ENCODE peak calls at places on chromosome 7, in nine cellular contexts. M is colonic mucosa, O is uterus, P is thoracic aorta, W is psoas muscle, E is esophagus muscularis mucosa, I is tibial artery, G is heart left ventricle, U is upper lobe of left lung. H is an unnamed sample.

GRCh38 chr7:151727579-151728285 is 149.2 kb downstream of the PRKAG2 start:
- DNase-seq in M (peak; percentile 45), O (peak; percentile 94), P (peak; percentile 68), W (peak; percentile 85), E (peak; percentile 96), I (peak; percentile 89), G (peak; percentile 84), U (peak; percentile 88), H (peak; percentile 67)

GRCh38 chr7:139823855-139824670 is 5.0 kb upstream of the TBXAS1 start:
- DNase-seq in M (no peak), O (peak; percentile 44), P (no peak), W (no peak), E (peak; percentile 53), I (no peak), G (no peak), U (no peak), H (no peak)

GRCh38 chr7:128697301-128697905 is 25.3 kb downstream of the GARIN1A start:
- DNase-seq in M (peak; percentile 41), O (no peak), P (no peak), W (peak; percentile 56), E (no peak), I (no peak), G (peak; percentile 35), U (peak; percentile 82), H (peak; percentile 69)

GRCh38 chr7:12771378-12771877 is 84.0 kb downstream of the ARL4A start:
- DNase-seq in M (peak; percentile 64), O (peak; percentile 33), P (no peak), W (no peak), E (no peak), I (no peak), G (peak; percentile 61), U (no peak), H (no peak)

GRCh38 chr7:155810607-155811559 is 1.4 kb downstream of the SHH start:
- DNase-seq in M (no peak), O (no peak), P (no peak), W (no peak), E (no peak), I (no peak), G (peak; percentile 9), U (no peak), H (peak; percentile 44)

GRCh38 chr7:152663101-152663740 is 12.7 kb downstream of the XRCC2 start:
- DNase-seq in M (no peak), O (no peak), P (no peak), W (no peak), E (no peak), I (no peak), G (no peak), U (no peak), H (no peak)

GRCh38 chr7:2843191-2843685 is 870 bp downstream of the GNA12 start:
- DNase-seq in M (no peak), O (no peak), P (no peak), W (peak; percentile 26), E (no peak), I (no peak), G (no peak), U (no peak), H (no peak)

GRCh38 chr7:99313204-99313573 is 12.5 kb upstream of the ARPC1A start:
- DNase-seq in M (no peak), O (no peak), P (no peak), W (no peak), E (no peak), I (no peak), G (no peak), U (no peak), H (no peak)

GRCh38 chr7:97179454-97180104 is 62.1 kb downstream of the SDHAF3 start:
- DNase-seq in M (peak; percentile 28), O (peak; percentile 22), P (no peak), W (no peak), E (no peak), I (no peak), G (peak; percentile 26), U (no peak), H (no peak)

GRCh38 chr7:35251606-35252310 is 2.1 kb downstream of the TBX20 start:
- DNase-seq in M (no peak), O (no peak), P (no peak), W (no peak), E (no peak), I (no peak), G (peak; percentile 32), U (no peak), H (no peak)

GRCh38 chr7:22350466-22351328 is 6.3 kb downstream of the RAPGEF5 start:
- DNase-seq in M (no peak), O (no peak), P (no peak), W (no peak), E (no peak), I (no peak), G (no peak), U (no peak), H (no peak)

GRCh38 chr7:16130127-16131110 is 290.9 kb downstream of the CRPPA start:
- DNase-seq in M (no peak), O (no peak), P (no peak), W (no peak), E (no peak), I (no peak), G (no peak), U (no peak), H (no peak)

GRCh38 chr7:40822861-40823260 is 688.1 kb downstream of the SUGCT start:
- DNase-seq in M (no peak), O (no peak), P (no peak), W (no peak), E (no peak), I (no peak), G (no peak), U (no peak), H (no peak)

GRCh38 chr7:139618482-139619366 is 95.2 kb downstream of the CLEC2L start:
- DNase-seq in M (peak; percentile 35), O (peak; percentile 34), P (no peak), W (no peak), E (no peak), I (no peak), G (peak; percentile 51), U (peak; percentile 34), H (no peak)

GRCh38 chr7:5630670-5631069 is 150.8 kb downstream of the RNF216 start:
- DNase-seq in M (no peak), O (no peak), P (no peak), W (no peak), E (no peak), I (no peak), G (no peak), U (no peak), H (no peak)

GRCh38 chr7:137986252-137987010 is 15.5 kb downstream of the CREB3L2 start:
- DNase-seq in M (no peak), O (peak; percentile 76), P (no peak), W (no peak), E (no peak), I (no peak), G (peak; percentile 35), U (no peak), H (no peak)

GRCh38 chr7:57774300-57774699 is 324.3 kb downstream of the ZNF716 start:
- DNase-seq in M (no peak), O (no peak), P (no peak), W (no peak), E (no peak), I (no peak), G (no peak), U (peak; percentile 52), H (no peak)
- H3K9me3 ChIP-seq in M (no peaks in the 10 kb centered on the region), O (no peaks in the 10 kb centered on the region), P (peaks cover 3% of the 10 kb centered on the region), W (no peaks in the 10 kb centered on the region), E (peaks cover 2% of the 10 kb centered on the region), I (peaks cover 17% of the 10 kb centered on the region), G (peaks cover 7% of the 10 kb centered on the region), U (peaks cover 50% of the 10 kb centered on the region), H (no peaks in the 10 kb centered on the region)

DNA sequence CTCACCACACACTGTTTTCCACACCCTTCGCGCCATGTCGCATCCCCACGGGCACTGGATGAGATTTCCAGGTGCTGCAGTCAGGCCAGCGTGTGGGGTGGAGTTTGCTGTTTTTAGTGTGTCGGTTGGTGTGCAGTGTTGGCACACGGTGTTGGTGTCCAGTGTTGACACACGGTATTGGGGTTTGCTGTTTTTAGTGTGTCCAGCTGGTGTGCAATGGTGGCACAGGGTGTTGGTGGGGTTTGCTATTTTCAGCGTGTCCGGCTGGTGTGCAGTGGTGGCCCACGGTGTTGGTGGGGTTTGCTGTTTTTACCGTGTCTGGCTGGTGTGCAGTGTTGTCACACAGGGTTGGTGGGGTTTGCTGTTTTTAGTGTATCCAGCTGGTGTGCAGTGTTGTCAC is 20.1 kb upstream of the PRKAR1B start:
- DNase-seq in M (no peak), O (no peak), P (no peak), W (no peak), E (no peak), I (peak; percentile 19), G (no peak), U (no peak), H (peak; percentile 2)
- H3K36me3 ChIP-seq in M (no peaks in the 10 kb centered on the region), O (no peaks in the 10 kb centered on the region), P (peaks cover 4% of the 10 kb centered on the region), W (no peaks in the 10 kb centered on the region), E (peaks cover 23% of the 10 kb centered on the region), I (no peaks in the 10 kb centered on the region), G (no peaks in the 10 kb centered on the region), U (peaks cover 2% of the 10 kb centered on the region), H (peaks cover 15% of the 10 kb centered on the region)

DNA sequence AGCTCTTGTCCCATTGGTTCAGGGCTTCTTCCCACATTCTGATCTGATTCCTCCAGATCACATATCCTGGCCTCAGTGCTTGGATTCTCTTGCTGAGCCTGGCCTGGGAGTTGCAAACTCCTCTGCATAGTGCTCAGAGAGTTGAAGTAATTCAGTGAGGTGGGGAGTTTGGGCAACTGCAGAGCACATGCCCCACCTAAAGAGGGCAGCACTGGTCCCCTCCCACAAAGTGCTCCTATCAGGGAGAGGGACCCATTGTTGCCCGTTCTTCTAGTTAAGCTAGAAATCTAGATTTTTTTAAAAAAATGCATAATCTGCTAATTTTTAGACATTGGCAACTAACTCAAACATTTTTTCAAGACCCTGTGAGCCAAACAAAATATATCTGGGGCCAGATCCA is 45.1 kb downstream of the CHN2 start:
- DNase-seq in M (no peak), O (no peak), P (no peak), W (no peak), E (no peak), I (no peak), G (no peak), U (no peak), H (no peak)
- TF ChIP-seq CTCF in M (peak; percentile 68), O (no peak), P (no peak), W (no peak), E (no peak), I (no peak), G (no peak), U (peak; percentile 46), H (peak; percentile 53)

GRCh38 chr7:25860882-25861228 is 291.1 kb upstream of the NFE2L3 start:
- DNase-seq in M (no peak), O (no peak), P (no peak), W (no peak), E (no peak), I (no peak), G (no peak), U (no peak), H (no peak)

GRCh38 chr7:25861704-25862253 is 290.2 kb upstream of the NFE2L3 start:
- DNase-seq in M (no peak), O (no peak), P (no peak), W (no peak), E (no peak), I (no peak), G (no peak), U (no peak), H (no peak)

GRCh38 chr7:25859732-25860131 is 292.3 kb upstream of the NFE2L3 start:
- DNase-seq in M (no peak), O (no peak), P (no peak), W (no peak), E (no peak), I (no peak), G (no peak), U (no peak), H (no peak)

GRCh38 chr7:25859412-25859704 is 292.6 kb upstream of the NFE2L3 start:
- DNase-seq in M (no peak), O (no peak), P (no peak), W (no peak), E (no peak), I (no peak), G (no peak), U (no peak), H (no peak)

GRCh38 chr7:25860206-25860881 is 291.7 kb upstream of the NFE2L3 start:
- DNase-seq in M (no peak), O (no peak), P (no peak), W (no peak), E (no peak), I (no peak), G (no peak), U (peak; percentile 53), H (no peak)
- H3K9me3 ChIP-seq in M (no peaks in the 10 kb centered on the region), O (no peaks in the 10 kb centered on the region), P (no peaks in the 10 kb centered on the region), W (no peaks in the 10 kb centered on the region), E (no peaks in the 10 kb centered on the region), I (no peaks in the 10 kb centered on the region), G (peaks cover 8% of the 10 kb centered on the region), U (no peaks in the 10 kb centered on the region), H (no peaks in the 10 kb centered on the region)

H was measured in lower lobe of right lung.